ENCODE peak calls at places on chromosomes 13 and 19, in six cellular contexts. K, H, B, G, O and J are unnamed samples. For H3K4me1, the result is how much of the 10 kb centered on the place peaks cover.

GRCh38 chr13:98216135-98216565 is 39.1 kb upstream of the RNF113B start:
- DNase-seq in H (no peak), G (no peak), B (peak), K (no peak), O (peak), J (peak)

GRCh38 chr19:35270381-35270811 is 1.6 kb downstream of the USF2 start:
- DNase-seq in H (no peak), O (peak), G (no peak), B (no peak), K (no peak), J (no peak)

GRCh38 chr19:2774953-2775555 is 8.0 kb downstream of the SGTA start:
- DNase-seq in H (peak), K (no peak), O (no peak), B (no peak), G (no peak), J (no peak)

GRCh38 chr13:102707465-102707864 is 12.6 kb upstream of the METTL21C start:
- DNase-seq in K (no peak), O (no peak), H (no peak), B (peak), G (no peak), J (no peak)

GRCh38 chr19:49658566-49659442 is 6.9 kb downstream of the IRF3 start:
- DNase-seq in K (no peak), B (no peak), G (no peak), O (no peak), H (no peak), J (no peak)

GRCh38 chr13:35164324-35164932 is 222.4 kb downstream of the NBEA start:
- DNase-seq in B (peak), K (peak), G (no peak), O (no peak), H (no peak), J (no peak)

GRCh38 chr19:43560687-43561086 is 14.6 kb downstream of the XRCC1 start:
- DNase-seq in B (peak), G (peak), K (no peak), H (no peak), O (no peak), J (no peak)

GRCh38 chr13:44116562-44117315 is 237.0 kb downstream of the LACC1 start:
- DNase-seq in H (no peak), O (no peak), G (no peak), B (no peak), K (no peak), J (no peak)

DNA sequence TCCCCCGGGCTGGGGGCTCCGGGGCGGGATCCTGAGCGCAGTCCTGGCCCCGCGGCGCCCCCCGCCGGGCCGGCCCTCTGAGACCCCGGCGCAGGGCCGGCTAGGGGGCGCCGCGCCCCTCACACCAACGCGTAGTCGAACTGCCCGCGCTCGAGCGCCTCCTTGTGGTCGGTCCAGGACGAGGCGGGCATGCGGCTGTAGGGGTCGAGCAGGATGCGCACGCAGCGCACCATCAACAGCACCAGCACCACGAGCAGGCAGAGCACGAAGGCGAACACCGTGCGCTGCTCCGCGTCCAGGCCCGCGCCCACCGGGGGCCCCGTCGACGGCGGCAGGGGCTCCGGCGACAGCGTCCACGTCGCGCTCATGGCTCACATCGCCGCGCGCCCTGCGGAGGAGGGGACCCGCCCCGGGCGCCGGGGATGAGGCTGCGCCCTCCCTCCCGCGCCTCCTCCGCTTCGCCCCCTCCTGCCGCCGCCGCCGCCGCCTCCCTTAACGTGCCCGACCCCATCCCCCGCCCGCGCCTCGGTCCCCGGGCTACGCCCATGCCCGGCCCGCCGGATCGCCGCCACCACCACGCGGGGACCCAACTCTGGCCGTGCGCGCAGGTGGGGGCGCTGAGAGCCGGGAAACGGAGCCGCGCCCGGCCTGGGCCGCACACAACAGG is 631 bp downstream of the CTXN1 start:
- DNase-seq in H (peak), G (peak), O (peak), K (peak), B (peak), J (peak)
- TF ChIP-seq CTCF in H (peak), G (peak), O (peak), K (peak), B (peak), J (peak)

GRCh38 chr19:1069009-1069779 is 2.2 kb downstream of the ARHGAP45 start:
- DNase-seq in H (peak), G (peak), B (no peak), K (peak), O (peak), J (peak)

GRCh38 chr19:1072371-1073015 is 5.5 kb downstream of the ARHGAP45 start:
- DNase-seq in B (no peak), G (no peak), K (no peak), H (no peak), O (no peak), J (no peak)

GRCh38 chr19:1068111-1069001 is 1.4 kb downstream of the ARHGAP45 start:
- DNase-seq in H (no peak), O (peak), G (peak), K (peak), B (no peak), J (peak)

GRCh38 chr19:1070931-1071791 is 4.2 kb downstream of the ARHGAP45 start:
- DNase-seq in K (no peak), G (peak), H (no peak), B (no peak), O (peak), J (no peak)

GRCh38 chr19:1070576-1070930 is 3.6 kb downstream of the ARHGAP45 start:
- DNase-seq in O (peak), H (no peak), B (no peak), G (peak), K (no peak), J (no peak)
- H3K4me3 ChIP-seq in O (no peak), H (no peak), B (no peak), G (no peak), K (no peak), J (no peak)

DNA sequence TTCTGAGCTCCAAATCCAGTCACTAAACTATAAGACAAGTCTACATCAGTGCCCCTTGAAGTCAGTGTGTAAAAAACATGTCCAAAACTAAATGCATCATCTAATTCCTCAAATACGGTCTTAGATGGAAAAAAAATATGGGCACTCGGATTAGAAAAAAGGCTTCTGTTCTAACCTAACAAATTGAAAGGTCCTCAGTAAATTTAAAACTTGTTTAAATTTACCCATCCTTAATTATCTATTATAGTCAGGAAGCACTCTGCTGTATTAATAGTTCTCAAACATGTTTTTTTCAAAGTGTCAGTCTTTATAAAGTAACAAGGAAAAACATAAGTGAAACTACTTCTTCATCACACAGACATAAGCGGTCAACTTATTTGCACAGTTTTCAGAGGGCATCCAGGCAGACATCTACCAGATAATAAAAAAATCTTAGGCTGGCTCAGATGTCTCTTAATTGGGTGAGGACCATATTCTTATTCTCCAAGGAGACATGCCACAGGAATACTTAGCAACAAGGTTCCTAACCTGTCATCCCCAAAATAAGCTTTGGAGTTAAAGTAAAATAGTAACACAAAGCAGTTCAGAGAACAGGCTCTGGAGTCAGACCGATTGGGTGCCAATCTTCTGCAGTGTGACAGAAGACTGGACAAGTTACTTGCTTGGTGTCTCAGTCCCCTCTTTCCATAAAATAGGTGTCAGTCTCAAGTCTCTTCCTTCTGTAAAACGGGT is 33.4 kb downstream of the ELF1 start:
- DNase-seq in B (no peak), O (no peak), G (no peak), H (no peak), K (peak), J (no peak)
- H3K4me1 ChIP-seq in B (under half), O (under half), G (half or more), H (under half), K (under half), J (under half)

GRCh38 chr19:51137812-51138425 is 4.2 kb upstream of the SIGLEC7 start:
- DNase-seq in O (no peak), H (no peak), K (no peak), B (no peak), G (peak), J (peak)
- TF ChIP-seq CTCF in O (no peak), H (no peak), K (no peak), B (no peak), G (no peak), J (no peak)

GRCh38 chr13:80463673-80464352 is 122.9 kb upstream of the SPRY2 start:
- DNase-seq in O (no peak), B (no peak), G (no peak), H (no peak), K (no peak), J (no peak)
- H3K4me3 ChIP-seq in O (no peak), B (no peak), G (no peak), H (no peak), K (no peak), J (no peak)